ENCODE peak calls at places on chromosomes 12 and 14, in five cellular contexts. U is IMR-90, O is H9, T is mesenchymal stem cell, L is H1. X is an unnamed sample.

GRCh38 chr14:31271648-31272047 is 64.1 kb upstream of the HECTD1 start:
- DNase-seq in U (no peak), O (no peak), T (no peak), L (no peak), X (no peak)

GRCh38 chr14:76109087-76109880 is 42.4 kb upstream of the GPATCH2L start:
- DNase-seq in U (no peak), O (no peak), T (no peak), L (no peak), X (no peak)

GRCh38 chr12:91781114-91781513 is 364.5 kb downstream of the BTG1 start:
- DNase-seq in U (peak), O (no peak), T (peak), L (no peak), X (no peak)

GRCh38 chr12:49133014-49133413 is 1.8 kb upstream of the TUBA1B start:
- DNase-seq in U (no peak), O (no peak), T (no peak), L (no peak), X (no peak)

GRCh38 chr14:26401170-26401968 is 196.5 kb downstream of the NOVA1 start:
- DNase-seq in U (no peak), O (no peak), T (no peak), L (no peak), X (no peak)

GRCh38 chr12:50971946-50972345 is 19.6 kb downstream of the HIGD1C start:
- DNase-seq in U (peak), O (no peak), T (peak), L (no peak), X (no peak)

GRCh38 chr14:61470261-61470953 is 149.0 kb downstream of the PRKCH start:
- DNase-seq in U (peak), O (peak), T (peak), L (no peak), X (peak)

GRCh38 chr12:39393179-39393578 is 49.7 kb downstream of the KIF21A start:
- DNase-seq in U (no peak), O (no peak), T (no peak), L (no peak), X (no peak)

GRCh38 chr12:5907812-5908211 is 37.2 kb downstream of the ANO2 start:
- DNase-seq in U (no peak), O (peak), T (no peak), L (no peak), X (no peak)

GRCh38 chr12:104656921-104657320 is 200.2 kb downstream of the CHST11 start:
- DNase-seq in U (peak), O (no peak), T (peak), L (no peak), X (no peak)

DNA sequence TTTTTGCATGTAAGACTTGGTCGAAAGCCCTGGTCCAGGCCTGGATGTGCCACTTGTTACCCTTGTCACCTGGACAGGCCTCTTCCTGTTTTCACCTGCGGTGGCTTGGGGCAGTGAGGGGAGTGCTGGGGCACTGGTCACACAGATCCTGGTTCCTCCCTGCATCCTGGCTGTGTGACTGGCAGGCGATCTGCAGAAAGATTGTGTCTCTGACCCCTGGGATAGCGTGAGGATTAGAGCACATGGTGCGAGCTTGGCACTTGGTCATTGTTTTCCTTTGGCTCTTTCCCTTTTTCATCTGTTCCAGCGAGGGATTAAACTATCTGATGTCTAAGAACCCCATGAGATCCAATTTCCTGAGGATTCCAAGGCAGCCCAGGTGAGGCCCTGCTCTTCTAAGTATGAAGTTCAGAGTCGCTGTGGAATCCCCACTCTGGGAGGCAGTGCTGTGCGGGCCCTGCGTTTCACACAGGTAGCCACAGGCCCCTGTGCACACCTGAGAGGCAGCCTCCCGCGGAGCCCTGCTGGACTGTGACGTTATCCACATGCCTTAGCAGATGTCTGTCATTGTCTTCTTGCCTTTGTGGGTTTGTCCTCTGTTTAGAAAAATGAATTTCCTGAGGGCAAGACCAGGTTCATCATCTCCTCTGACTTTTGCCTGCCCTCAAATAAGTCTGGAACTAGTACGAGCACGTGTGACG is 288.4 kb downstream of the CACNA1C start:
- DNase-seq in U (no peak), O (no peak), T (no peak), L (no peak), X (no peak)
- H4K91ac ChIP-seq in U (peak), O (no peak), T (peak), L (no peak), X (no peak)

GRCh38 chr12:64730585-64730964 is 28.6 kb downstream of the GNS start:
- DNase-seq in U (no peak), O (no peak), T (peak), L (no peak), X (no peak)
- H2BK15ac ChIP-seq in U (no peak), O (no peak), T (no peak), L (no peak), X (no peak)

GRCh38 chr12:30181334-30181733 is 397.6 kb upstream of the TMTC1 start:
- DNase-seq in U (no peak), O (no peak), T (no peak), L (no peak), X (no peak)
- H3K4ac ChIP-seq in U (no peak), O (no peak), T (no peak), L (no peak), X (no peak)

GRCh38 chr12:131281016-131281415 is 327.3 kb downstream of the ADGRD1 start:
- DNase-seq in U (no peak), O (no peak), T (no peak), L (no peak), X (no peak)
- H4K91ac ChIP-seq in U (no peak), O (no peak), T (no peak), L (no peak), X (no peak)

GRCh38 chr12:69929531-69929930 is 104.5 kb downstream of the MYRFL start:
- DNase-seq in U (peak), O (no peak), T (no peak), L (no peak), X (no peak)

GRCh38 chr12:69932154-69932553 is 107.1 kb downstream of the MYRFL start:
- DNase-seq in U (no peak), O (peak), T (no peak), L (no peak), X (no peak)

GRCh38 chr12:69925291-69925690 is 100.3 kb downstream of the MYRFL start:
- DNase-seq in U (no peak), O (no peak), T (no peak), L (no peak), X (no peak)

GRCh38 chr12:69927145-69927544 is 102.1 kb downstream of the MYRFL start:
- DNase-seq in U (no peak), O (no peak), T (no peak), L (no peak), X (no peak)

DNA sequence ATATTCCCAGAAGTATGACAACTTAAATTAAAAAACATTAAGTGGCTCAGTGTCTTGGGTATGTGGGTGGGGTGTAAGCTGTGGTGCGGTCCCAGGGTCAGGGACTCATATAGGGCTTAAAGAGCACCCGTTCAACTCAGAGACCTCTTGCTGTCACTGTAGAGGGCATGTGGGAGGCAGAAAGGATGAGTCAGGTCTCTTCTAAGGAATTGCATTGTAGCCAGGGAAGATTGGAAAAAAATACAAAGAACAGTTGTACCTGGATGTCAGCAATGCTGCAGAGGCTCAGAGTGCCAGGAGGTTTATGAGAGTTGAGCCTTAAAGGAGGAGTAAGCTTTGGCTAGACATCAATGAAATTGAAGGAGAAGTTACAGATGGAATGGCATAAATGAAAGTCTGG is 104.1 kb downstream of the MYRFL start:
- DNase-seq in U (no peak), O (no peak), T (no peak), L (no peak), X (no peak)
- H2BK15ac ChIP-seq in U (no peak), O (no peak), T (no peak), L (no peak), X (no peak)

DNA sequence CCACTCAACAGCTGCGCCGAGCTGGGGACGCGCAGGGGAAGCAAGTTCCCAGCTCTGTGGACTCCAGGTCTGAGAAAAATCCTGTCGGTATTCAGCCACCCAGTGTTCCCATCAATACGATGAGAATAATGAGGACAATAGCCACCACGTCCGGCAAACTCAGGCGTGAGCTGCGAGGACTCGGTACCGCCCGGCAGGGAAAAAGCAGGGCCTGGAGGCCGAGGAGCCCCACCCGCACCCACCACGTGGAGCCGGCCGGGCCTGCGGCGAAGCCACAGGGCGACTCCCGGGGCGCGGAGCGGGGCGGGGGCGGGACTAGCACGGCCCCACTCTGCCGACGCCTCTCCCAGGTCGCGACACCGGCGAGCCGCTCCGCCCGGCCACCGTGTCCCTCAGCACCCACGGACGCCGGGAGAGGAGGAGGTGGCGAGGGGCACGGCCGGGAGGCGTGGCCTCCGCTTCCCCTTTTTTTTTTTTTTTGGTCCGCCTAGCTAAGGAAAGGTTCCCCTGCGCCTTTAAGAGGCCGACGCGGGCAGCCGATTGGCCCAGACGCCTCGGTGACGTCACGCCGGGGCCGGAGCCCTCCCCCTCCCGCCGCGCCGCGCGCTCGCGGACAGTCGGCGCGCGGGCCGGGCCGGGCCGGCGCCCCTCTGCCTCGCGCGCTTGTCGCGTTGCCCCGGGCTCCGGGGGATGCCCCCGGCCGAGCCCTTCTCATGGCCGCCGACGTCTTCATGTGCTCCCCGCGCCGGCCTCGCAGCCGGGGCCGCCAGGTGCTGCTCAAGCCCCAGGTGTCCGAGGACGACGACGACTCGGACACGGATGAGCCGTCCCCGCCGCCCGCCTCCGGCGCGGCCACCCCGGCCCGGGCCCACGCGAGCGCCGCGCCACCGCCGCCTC is at the start of gene MLXIP:
- DNase-seq in U (peak), O (peak), T (peak), L (peak), X (peak)
- H3K4ac ChIP-seq in U (peak), O (no peak), T (peak), L (no peak), X (no peak)

DNA sequence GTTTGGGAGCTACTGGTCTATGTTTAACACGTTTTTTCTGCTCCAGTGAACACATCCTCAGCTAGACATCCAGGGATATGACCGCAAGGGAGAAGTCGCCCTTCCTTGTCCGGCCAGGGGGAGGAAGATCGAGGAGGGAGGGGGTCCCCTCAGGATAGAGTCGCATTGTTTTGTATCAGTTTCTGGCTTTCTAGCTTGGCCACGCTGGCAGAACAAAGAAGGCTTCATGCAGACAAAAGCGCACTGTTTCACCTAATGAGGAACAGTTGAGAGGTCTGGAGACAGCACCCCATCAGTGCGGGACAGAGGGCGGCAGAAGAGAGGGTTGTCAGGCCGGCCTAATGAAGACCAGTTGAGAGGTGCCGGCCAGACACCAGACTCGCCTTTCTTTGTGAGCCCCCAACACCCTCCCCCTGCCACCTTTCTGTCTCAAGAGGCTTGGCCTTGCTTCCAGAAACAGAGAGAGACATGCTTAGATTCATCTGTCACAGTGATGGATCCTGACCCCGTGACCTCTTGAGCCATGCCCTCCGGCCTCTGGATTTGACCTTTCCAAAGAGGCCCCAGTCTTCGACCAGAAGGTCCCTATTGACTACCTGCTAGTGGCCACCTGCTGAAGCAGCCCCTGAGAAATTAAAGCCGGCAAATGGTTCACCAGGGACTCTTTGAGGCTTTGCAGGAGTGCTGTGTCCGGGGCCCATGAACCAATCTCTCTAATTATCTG is 254.7 kb upstream of the TBX3 start:
- DNase-seq in U (no peak), O (no peak), T (no peak), L (no peak), X (peak)
- H4K91ac ChIP-seq in U (no peak), O (no peak), T (no peak), L (no peak), X (no peak)

DNA sequence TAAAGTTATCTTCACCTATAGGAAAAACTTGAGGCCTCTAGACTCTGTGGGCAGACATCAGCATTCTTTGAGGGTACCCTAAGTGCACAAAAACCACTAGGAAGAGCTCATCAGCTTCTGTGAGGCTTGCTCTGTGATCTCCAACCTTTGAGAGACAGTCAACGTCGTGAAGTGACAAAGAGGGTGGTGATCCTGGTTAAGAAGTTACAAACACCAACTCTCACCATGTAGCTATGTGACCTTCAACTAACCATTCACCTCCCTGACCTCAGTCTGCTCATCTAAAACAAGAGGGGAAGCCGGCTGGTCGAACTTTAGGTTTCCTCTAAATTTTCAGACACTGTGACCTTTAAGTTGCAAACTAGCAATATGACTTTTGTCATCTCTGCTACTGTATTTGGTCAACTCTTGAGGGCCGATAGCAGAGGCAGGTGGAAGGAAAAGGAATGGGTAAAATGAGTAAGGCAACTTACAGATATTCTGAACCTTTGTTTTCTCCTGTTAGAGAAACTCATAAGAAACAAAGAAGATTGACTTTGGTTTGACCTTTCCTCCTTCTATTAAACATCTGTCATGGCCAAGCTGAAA is 103.2 kb upstream of the PARP11 start:
- DNase-seq in U (no peak), O (peak), T (no peak), L (no peak), X (no peak)
- H2BK15ac ChIP-seq in U (no peak), O (no peak), T (no peak), L (no peak), X (no peak)

X was measured in neuronal stem cell.